ENCODE peak calls at places on chromosomes 11 and 22, in ten cellular contexts. One of them, this sample, is unnamed.

GRCh38 chr11:58958500-58958899 is 19.2 kb downstream of the GLYATL1 start:
- DNase-seq in lower lobe of right lung: no peak
- DNase-seq in foreskin fibroblast: no peak
- DNase-seq in AG09319: no peak
- DNase-seq in cardiac fibroblast: peak
- DNase-seq in GM12865: peak
- DNase-seq in cardiac muscle cell: peak
- DNase-seq in colonic mucosa: peak
- DNase-seq in PC-3: peak
- DNase-seq in OCI-LY7: peak
- DNase-seq in this sample: peak

GRCh38 chr11:102205805-102206204 is 95.6 kb downstream of the YAP1 start:
- DNase-seq in foreskin fibroblast: no peak
- DNase-seq in PC-3: no peak
- DNase-seq in cardiac fibroblast: no peak
- DNase-seq in lower lobe of right lung: no peak
- DNase-seq in OCI-LY7: no peak
- DNase-seq in cardiac muscle cell: no peak
- DNase-seq in GM12865: peak
- DNase-seq in AG09319: no peak
- DNase-seq in colonic mucosa: no peak
- DNase-seq in this sample: no peak

GRCh38 chr11:12995211-12995610 is 13.9 kb upstream of the RASSF10 start:
- DNase-seq in foreskin fibroblast: no peak
- DNase-seq in GM12865: no peak
- DNase-seq in cardiac muscle cell: no peak
- DNase-seq in AG09319: peak
- DNase-seq in PC-3: no peak
- DNase-seq in OCI-LY7: no peak
- DNase-seq in colonic mucosa: no peak
- DNase-seq in cardiac fibroblast: peak
- DNase-seq in lower lobe of right lung: no peak
- DNase-seq in this sample: no peak

GRCh38 chr11:61004037-61004641 is 32.7 kb downstream of the CD6 start:
- DNase-seq in OCI-LY7: no peak
- DNase-seq in GM12865: no peak
- DNase-seq in cardiac fibroblast: peak
- DNase-seq in lower lobe of right lung: no peak
- DNase-seq in PC-3: no peak
- DNase-seq in cardiac muscle cell: no peak
- DNase-seq in foreskin fibroblast: no peak
- DNase-seq in AG09319: no peak
- DNase-seq in colonic mucosa: no peak
- DNase-seq in this sample: no peak

GRCh38 chr11:121661796-121662508 is 209.2 kb upstream of the SORL1-AS1 start:
- DNase-seq in foreskin fibroblast: peak
- DNase-seq in lower lobe of right lung: no peak
- DNase-seq in AG09319: peak
- DNase-seq in PC-3: peak
- DNase-seq in GM12865: no peak
- DNase-seq in cardiac muscle cell: no peak
- DNase-seq in colonic mucosa: no peak
- DNase-seq in OCI-LY7: no peak
- DNase-seq in cardiac fibroblast: peak
- DNase-seq in this sample: no peak

GRCh38 chr22:47299211-47299878 is 536.9 kb downstream of the TBC1D22A start:
- DNase-seq in OCI-LY7: no peak
- DNase-seq in PC-3: no peak
- DNase-seq in cardiac muscle cell: no peak
- DNase-seq in GM12865: no peak
- DNase-seq in foreskin fibroblast: no peak
- DNase-seq in lower lobe of right lung: no peak
- DNase-seq in colonic mucosa: no peak
- DNase-seq in cardiac fibroblast: no peak
- DNase-seq in AG09319: no peak
- DNase-seq in this sample: no peak

GRCh38 chr11:968822-969221 is 43.2 kb downstream of the AP2A2 start:
- DNase-seq in foreskin fibroblast: no peak
- DNase-seq in PC-3: no peak
- DNase-seq in cardiac fibroblast: no peak
- DNase-seq in lower lobe of right lung: no peak
- DNase-seq in GM12865: no peak
- DNase-seq in OCI-LY7: no peak
- DNase-seq in colonic mucosa: no peak
- DNase-seq in cardiac muscle cell: no peak
- DNase-seq in AG09319: no peak
- DNase-seq in this sample: no peak

GRCh38 chr11:18245396-18245795 is 3.1 kb downstream of the SAA2 start:
- DNase-seq in cardiac muscle cell: no peak
- DNase-seq in lower lobe of right lung: no peak
- DNase-seq in AG09319: no peak
- DNase-seq in PC-3: no peak
- DNase-seq in cardiac fibroblast: peak
- DNase-seq in colonic mucosa: no peak
- DNase-seq in foreskin fibroblast: no peak
- DNase-seq in OCI-LY7: no peak
- DNase-seq in GM12865: no peak
- DNase-seq in this sample: no peak

GRCh38 chr22:35043251-35043931 is 22.6 kb upstream of the ISX start:
- DNase-seq in lower lobe of right lung: no peak
- DNase-seq in AG09319: no peak
- DNase-seq in PC-3: peak
- DNase-seq in foreskin fibroblast: no peak
- DNase-seq in OCI-LY7: peak
- DNase-seq in cardiac muscle cell: peak
- DNase-seq in cardiac fibroblast: no peak
- DNase-seq in GM12865: peak
- DNase-seq in colonic mucosa: no peak
- DNase-seq in this sample: peak
- TF ChIP-seq CTCF in lower lobe of right lung: no peak
- TF ChIP-seq CTCF in AG09319: no peak
- TF ChIP-seq CTCF in PC-3: peak
- TF ChIP-seq CTCF in foreskin fibroblast: peak
- TF ChIP-seq CTCF in OCI-LY7: peak
- TF ChIP-seq CTCF in cardiac muscle cell: no peak
- TF ChIP-seq CTCF in cardiac fibroblast: no peak
- TF ChIP-seq CTCF in GM12865: peak
- TF ChIP-seq CTCF in colonic mucosa: peak
- TF ChIP-seq CTCF in this sample: peak

GRCh38 chr22:30452861-30453260 is 19.0 kb downstream of the SEC14L3 start:
- DNase-seq in colonic mucosa: no peak
- DNase-seq in foreskin fibroblast: no peak
- DNase-seq in OCI-LY7: no peak
- DNase-seq in GM12865: no peak
- DNase-seq in cardiac muscle cell: no peak
- DNase-seq in cardiac fibroblast: no peak
- DNase-seq in AG09319: no peak
- DNase-seq in lower lobe of right lung: no peak
- DNase-seq in PC-3: no peak
- DNase-seq in this sample: no peak

GRCh38 chr22:30453731-30454510 is 17.9 kb downstream of the SEC14L3 start:
- DNase-seq in GM12865: peak
- DNase-seq in OCI-LY7: no peak
- DNase-seq in AG09319: no peak
- DNase-seq in cardiac fibroblast: peak
- DNase-seq in colonic mucosa: no peak
- DNase-seq in PC-3: no peak
- DNase-seq in lower lobe of right lung: peak
- DNase-seq in cardiac muscle cell: peak
- DNase-seq in foreskin fibroblast: no peak
- DNase-seq in this sample: no peak

GRCh38 chr22:30460147-30460546 is 11.7 kb downstream of the SEC14L3 start:
- DNase-seq in AG09319: no peak
- DNase-seq in cardiac muscle cell: no peak
- DNase-seq in GM12865: no peak
- DNase-seq in colonic mucosa: peak
- DNase-seq in OCI-LY7: no peak
- DNase-seq in foreskin fibroblast: no peak
- DNase-seq in lower lobe of right lung: no peak
- DNase-seq in cardiac fibroblast: no peak
- DNase-seq in PC-3: peak
- DNase-seq in this sample: no peak

GRCh38 chr22:30459206-30460052 is 12.4 kb downstream of the SEC14L3 start:
- DNase-seq in AG09319: no peak
- DNase-seq in colonic mucosa: no peak
- DNase-seq in PC-3: peak
- DNase-seq in foreskin fibroblast: no peak
- DNase-seq in OCI-LY7: peak
- DNase-seq in lower lobe of right lung: no peak
- DNase-seq in GM12865: peak
- DNase-seq in cardiac fibroblast: peak
- DNase-seq in cardiac muscle cell: peak
- DNase-seq in this sample: peak

DNA sequence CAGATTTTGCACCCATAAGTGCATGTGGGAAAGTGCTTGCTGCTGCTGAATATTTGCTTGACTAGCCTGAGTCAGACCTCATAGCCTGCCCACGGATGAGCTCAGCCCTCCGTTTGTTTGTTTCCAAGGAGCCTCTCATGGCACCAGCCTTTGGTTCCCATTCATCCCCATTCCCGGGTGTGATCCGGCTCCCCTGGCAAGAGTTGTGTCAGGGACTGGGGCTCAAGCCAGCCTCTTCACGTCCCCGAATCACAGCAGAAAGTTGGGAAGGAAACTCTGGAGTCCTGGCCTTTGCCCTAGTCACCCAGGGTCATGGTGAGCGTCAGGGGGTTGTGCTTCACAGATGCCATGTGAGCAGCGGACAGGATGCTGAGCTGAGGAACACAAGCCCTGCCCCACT is 13.9 kb downstream of the SEC14L3 start:
- DNase-seq in AG09319: no peak
- DNase-seq in OCI-LY7: no peak
- DNase-seq in lower lobe of right lung: no peak
- DNase-seq in GM12865: no peak
- DNase-seq in cardiac fibroblast: peak
- DNase-seq in PC-3: peak
- DNase-seq in foreskin fibroblast: peak
- DNase-seq in colonic mucosa: no peak
- DNase-seq in cardiac muscle cell: no peak
- DNase-seq in this sample: no peak
- TF ChIP-seq CTCF in AG09319: no peak
- TF ChIP-seq CTCF in OCI-LY7: no peak
- TF ChIP-seq CTCF in lower lobe of right lung: no peak
- TF ChIP-seq CTCF in GM12865: no peak
- TF ChIP-seq CTCF in cardiac fibroblast: no peak
- TF ChIP-seq CTCF in PC-3: no peak
- TF ChIP-seq CTCF in foreskin fibroblast: no peak
- TF ChIP-seq CTCF in colonic mucosa: no peak
- TF ChIP-seq CTCF in cardiac muscle cell: no peak
- TF ChIP-seq CTCF in this sample: no peak

GRCh38 chr22:37547249-37547741 is 13.0 kb upstream of the CDC42EP1 start:
- DNase-seq in lower lobe of right lung: no peak
- DNase-seq in PC-3: no peak
- DNase-seq in OCI-LY7: no peak
- DNase-seq in GM12865: no peak
- DNase-seq in foreskin fibroblast: peak
- DNase-seq in colonic mucosa: no peak
- DNase-seq in cardiac muscle cell: no peak
- DNase-seq in AG09319: no peak
- DNase-seq in cardiac fibroblast: no peak
- DNase-seq in this sample: no peak

GRCh38 chr22:37549704-37550059 is 10.6 kb upstream of the CDC42EP1 start:
- DNase-seq in colonic mucosa: no peak
- DNase-seq in OCI-LY7: no peak
- DNase-seq in AG09319: no peak
- DNase-seq in cardiac fibroblast: peak
- DNase-seq in GM12865: no peak
- DNase-seq in cardiac muscle cell: peak
- DNase-seq in PC-3: no peak
- DNase-seq in foreskin fibroblast: peak
- DNase-seq in lower lobe of right lung: peak
- DNase-seq in this sample: no peak

GRCh38 chr22:37545703-37546435 is 14.4 kb upstream of the CDC42EP1 start:
- DNase-seq in foreskin fibroblast: peak
- DNase-seq in cardiac muscle cell: peak
- DNase-seq in GM12865: no peak
- DNase-seq in OCI-LY7: no peak
- DNase-seq in lower lobe of right lung: peak
- DNase-seq in AG09319: peak
- DNase-seq in colonic mucosa: peak
- DNase-seq in PC-3: peak
- DNase-seq in cardiac fibroblast: peak
- DNase-seq in this sample: no peak

GRCh38 chr22:37544955-37545702 is 15.2 kb upstream of the CDC42EP1 start:
- DNase-seq in lower lobe of right lung: peak
- DNase-seq in GM12865: peak
- DNase-seq in colonic mucosa: peak
- DNase-seq in cardiac fibroblast: peak
- DNase-seq in AG09319: no peak
- DNase-seq in foreskin fibroblast: peak
- DNase-seq in OCI-LY7: peak
- DNase-seq in PC-3: peak
- DNase-seq in cardiac muscle cell: peak
- DNase-seq in this sample: peak

DNA sequence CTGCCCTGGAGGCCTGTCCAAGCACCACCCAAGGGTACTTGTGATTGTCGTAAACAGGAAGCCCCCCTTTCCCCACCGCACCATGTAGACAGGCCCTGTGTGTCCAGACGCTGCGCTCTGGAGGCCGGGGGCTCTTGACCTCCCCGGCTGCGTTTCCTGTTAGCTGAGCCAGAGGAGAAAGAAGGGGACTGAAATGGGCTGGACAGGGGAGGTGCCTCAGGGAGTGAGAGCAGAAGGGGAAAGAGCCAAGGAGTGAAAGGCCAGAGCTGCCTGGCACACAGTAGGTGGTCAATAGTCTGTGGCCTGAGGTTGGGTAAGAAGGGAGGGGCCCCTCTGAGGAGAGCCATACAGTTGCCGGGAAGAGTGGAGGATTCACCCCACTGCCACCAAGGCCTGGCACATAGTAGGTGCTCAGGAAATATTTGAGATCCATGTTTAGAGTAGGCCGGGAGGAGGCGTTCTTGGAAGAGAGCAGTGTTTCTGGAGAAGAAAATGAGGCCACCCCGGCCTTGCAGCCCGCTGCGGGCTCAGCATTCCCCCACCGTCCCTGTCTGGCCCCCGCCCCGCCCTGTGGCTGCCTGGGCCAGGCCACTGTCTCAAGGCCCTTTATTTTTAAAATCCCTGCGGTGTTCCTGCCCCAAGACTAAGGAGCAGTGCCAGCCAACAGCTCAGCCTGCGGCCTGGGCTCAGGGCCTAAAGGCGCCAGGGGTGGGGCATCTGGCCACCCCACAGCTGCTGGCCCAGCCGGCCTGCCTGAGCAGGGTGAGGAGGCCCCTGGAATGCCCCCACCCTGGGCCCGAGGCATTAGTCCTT is 13.6 kb upstream of the CDC42EP1 start:
- DNase-seq in cardiac fibroblast: peak
- DNase-seq in OCI-LY7: no peak
- DNase-seq in PC-3: no peak
- DNase-seq in AG09319: no peak
- DNase-seq in foreskin fibroblast: peak
- DNase-seq in colonic mucosa: peak
- DNase-seq in cardiac muscle cell: peak
- DNase-seq in lower lobe of right lung: peak
- DNase-seq in GM12865: no peak
- DNase-seq in this sample: no peak
- TF ChIP-seq CTCF in cardiac fibroblast: peak
- TF ChIP-seq CTCF in OCI-LY7: no peak
- TF ChIP-seq CTCF in PC-3: no peak
- TF ChIP-seq CTCF in AG09319: peak
- TF ChIP-seq CTCF in foreskin fibroblast: no peak
- TF ChIP-seq CTCF in colonic mucosa: no peak
- TF ChIP-seq CTCF in cardiac muscle cell: peak
- TF ChIP-seq CTCF in lower lobe of right lung: peak
- TF ChIP-seq CTCF in GM12865: no peak
- TF ChIP-seq CTCF in this sample: no peak

GRCh38 chr11:10623797-10624761 is 55.6 kb upstream of the LYVE1 start:
- DNase-seq in GM12865: peak
- DNase-seq in cardiac muscle cell: peak
- DNase-seq in foreskin fibroblast: no peak
- DNase-seq in lower lobe of right lung: peak
- DNase-seq in OCI-LY7: peak
- DNase-seq in colonic mucosa: no peak
- DNase-seq in PC-3: peak
- DNase-seq in AG09319: no peak
- DNase-seq in cardiac fibroblast: peak
- DNase-seq in this sample: peak
- TF ChIP-seq CTCF in GM12865: peak
- TF ChIP-seq CTCF in cardiac muscle cell: peak
- TF ChIP-seq CTCF in foreskin fibroblast: peak
- TF ChIP-seq CTCF in lower lobe of right lung: peak
- TF ChIP-seq CTCF in OCI-LY7: peak
- TF ChIP-seq CTCF in colonic mucosa: peak
- TF ChIP-seq CTCF in PC-3: peak
- TF ChIP-seq CTCF in AG09319: peak
- TF ChIP-seq CTCF in cardiac fibroblast: peak
- TF ChIP-seq CTCF in this sample: peak

This sample was measured in GM13977.